ENCODE peak calls at places on chromosomes 11 and 22, in five cellular contexts. O is endothelial cell of umbilical vein, H is HepG2, R is DND-41, I is IMR-90. T is an unnamed sample.

GRCh38 chr11:108973402-108974119 is 308.7 kb downstream of the DDX10 start:
- DNase-seq in O (peak), H (no peak), R (no peak), I (peak), T (no peak)

GRCh38 chr11:697811-698311 is 2.2 kb downstream of the TMEM80 start:
- DNase-seq in O (no peak), H (no peak), R (no peak), I (peak), T (no peak)

GRCh38 chr11:9688716-9689511 is 25.0 kb downstream of the SWAP70 start:
- DNase-seq in O (peak), H (no peak), R (no peak), I (peak), T (no peak)

GRCh38 chr22:32991353-32992115 is 66.6 kb downstream of the SYN3 start:
- DNase-seq in O (no peak), H (no peak), R (no peak), I (no peak), T (no peak)

GRCh38 chr11:104694259-104695070 is 203.8 kb downstream of the CASP12 start:
- DNase-seq in O (peak), H (no peak), R (no peak), I (peak), T (no peak)

GRCh38 chr22:44620129-44620840 is 81.7 kb upstream of the PRR5 start:
- DNase-seq in O (peak), H (peak), R (peak), I (peak), T (no peak)

GRCh38 chr11:120904116-120904515 is 119.8 kb upstream of the TBCEL start:
- DNase-seq in O (no peak), H (no peak), R (no peak), I (no peak), T (no peak)

GRCh38 chr11:116835791-116836647 is 1.4 kb downstream of the APOA1 start:
- DNase-seq in O (peak), H (peak), R (peak), I (peak), T (peak)

GRCh38 chr22:50674606-50675552 is 2.3 kb downstream of the SHANK3 start:
- DNase-seq in O (no peak), H (peak), R (no peak), I (no peak), T (no peak)

GRCh38 chr11:250740-251299 is 14.0 kb downstream of the PSMD13 start:
- DNase-seq in O (peak), H (no peak), R (peak), I (peak), T (peak)

GRCh38 chr11:69057236-69057635 is 8.5 kb downstream of the TPCN2 start:
- DNase-seq in O (no peak), H (no peak), R (no peak), I (no peak), T (no peak)

GRCh38 chr22:39472570-39473556 is 16.1 kb downstream of the MGAT3 start:
- DNase-seq in O (no peak), H (no peak), R (no peak), I (no peak), T (peak)

GRCh38 chr11:72223615-72224586 is 666 bp upstream of the INPPL1 start:
- DNase-seq in O (peak), H (no peak), R (peak), I (peak), T (peak)

GRCh38 chr11:95585071-95585751 is 204.4 kb downstream of the FAM76B start:
- DNase-seq in O (no peak), H (no peak), R (no peak), I (peak), T (no peak)

GRCh38 chr22:32281092-32281491 is 25.9 kb upstream of the SLC5A4 start:
- DNase-seq in O (no peak), H (no peak), R (no peak), I (no peak), T (no peak)

GRCh38 chr11:110249066-110249465 is 47.3 kb downstream of the RDX start:
- DNase-seq in O (no peak), H (no peak), R (no peak), I (no peak), T (no peak)
- TF ChIP-seq CTCF in O (no peak), H (no peak), R (peak), I (peak), T (no peak)

DNA sequence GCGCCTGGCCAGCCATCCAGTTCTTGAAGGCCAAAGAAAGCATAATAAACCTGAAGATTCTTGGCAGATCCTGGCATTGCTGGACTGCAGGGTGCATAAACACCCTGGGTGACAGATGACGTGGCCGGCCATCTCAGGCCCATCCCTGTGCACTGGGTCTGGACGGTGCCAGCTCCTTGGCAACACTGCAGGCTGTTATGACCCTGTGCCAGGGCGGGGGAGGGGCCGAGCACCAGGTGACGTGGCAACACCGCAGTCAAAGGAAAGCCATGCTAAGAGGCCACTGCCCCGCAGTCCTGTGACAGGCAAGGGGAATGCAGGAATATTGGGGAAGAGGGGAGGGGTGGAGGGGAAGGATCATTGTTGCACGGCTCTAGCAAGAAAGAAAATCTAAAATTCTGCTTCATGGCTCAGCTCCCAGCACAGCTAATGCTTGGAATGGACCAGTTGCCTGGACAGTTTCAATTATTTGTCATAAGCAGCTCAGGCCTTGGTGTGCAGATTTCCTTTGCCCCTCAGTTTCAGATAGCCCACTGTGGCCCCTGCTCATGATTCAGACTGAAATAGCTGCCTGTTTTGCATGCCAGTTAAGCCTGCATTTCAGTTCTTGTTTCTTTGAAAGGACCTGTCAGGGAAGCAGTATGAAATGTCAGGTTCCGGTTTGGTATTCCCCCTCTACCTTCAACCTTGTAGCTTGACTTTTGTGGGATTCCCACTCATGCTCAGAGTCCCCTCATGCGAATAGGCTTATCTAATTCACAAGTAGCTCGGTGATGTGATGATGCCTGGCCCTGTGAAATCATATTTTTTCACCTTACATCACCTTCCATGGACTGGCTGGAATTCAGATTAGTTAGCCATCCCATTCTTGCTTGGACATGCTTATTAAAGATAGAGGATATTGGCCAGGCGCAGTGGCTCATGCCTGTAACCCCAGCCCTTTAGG is 29.7 kb upstream of the DDX6 start:
- DNase-seq in O (no peak), H (no peak), R (no peak), I (no peak), T (peak)
- H3K9ac ChIP-seq in O (no peak), H (no peak), R (no peak), I (no peak), T (peak)

GRCh38 chr22:27620367-27621154 is 181.0 kb downstream of the MN1 start:
- DNase-seq in O (no peak), H (no peak), R (no peak), I (no peak), T (no peak)
- TF ChIP-seq CTCF in O (no peak), H (no peak), R (no peak), I (no peak), T (no peak)

GRCh38 chr22:42719656-42720262 is 911 bp downstream of the A4GALT start:
- DNase-seq in O (no peak), H (no peak), R (no peak), I (no peak), T (no peak)
- H3K9ac ChIP-seq in O (peak), H (no peak), R (no peak), I (peak), T (peak)

DNA sequence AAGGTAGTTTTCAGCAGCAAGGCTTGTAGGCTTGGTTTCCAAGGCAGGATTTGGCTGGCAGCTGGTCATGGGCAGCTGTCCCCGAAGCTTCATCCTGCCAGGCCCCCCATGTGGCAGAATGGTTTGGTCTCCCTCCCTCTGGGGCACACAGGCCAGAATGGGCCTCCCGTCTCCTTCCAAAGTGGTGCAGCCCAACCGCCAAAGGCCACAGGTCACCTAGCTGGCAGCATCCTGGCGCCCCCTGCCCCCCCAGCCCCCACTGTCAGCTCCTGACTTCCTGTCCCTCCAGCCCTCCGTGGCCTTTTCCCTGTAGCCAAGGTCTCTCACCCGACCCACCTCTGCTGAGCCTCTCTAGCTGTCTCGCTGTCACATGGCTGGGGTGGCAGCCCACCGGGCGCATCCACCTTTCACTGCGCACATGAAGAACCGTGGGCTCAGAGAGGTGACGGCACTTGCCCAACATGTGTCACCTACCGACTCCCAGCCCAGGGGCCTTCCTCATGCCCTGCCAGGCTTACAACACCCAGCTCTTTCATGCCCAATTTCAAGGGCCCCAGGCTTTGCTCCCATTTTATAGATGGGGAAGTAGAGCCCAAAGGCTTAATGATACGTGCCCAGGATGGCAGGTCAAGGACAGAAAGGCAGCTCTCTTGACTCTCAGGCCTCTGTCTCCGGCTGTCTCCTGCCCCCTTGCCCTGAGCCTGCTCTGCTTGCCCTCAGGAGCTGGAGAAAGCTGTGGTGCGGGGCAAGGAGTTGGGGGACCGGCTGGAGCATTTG is 8.8 kb downstream of the CCDC88B start:
- DNase-seq in O (no peak), H (peak), R (no peak), I (no peak), T (no peak)
- TF ChIP-seq CTCF in O (no peak), H (no peak), R (no peak), I (no peak), T (no peak)

DNA sequence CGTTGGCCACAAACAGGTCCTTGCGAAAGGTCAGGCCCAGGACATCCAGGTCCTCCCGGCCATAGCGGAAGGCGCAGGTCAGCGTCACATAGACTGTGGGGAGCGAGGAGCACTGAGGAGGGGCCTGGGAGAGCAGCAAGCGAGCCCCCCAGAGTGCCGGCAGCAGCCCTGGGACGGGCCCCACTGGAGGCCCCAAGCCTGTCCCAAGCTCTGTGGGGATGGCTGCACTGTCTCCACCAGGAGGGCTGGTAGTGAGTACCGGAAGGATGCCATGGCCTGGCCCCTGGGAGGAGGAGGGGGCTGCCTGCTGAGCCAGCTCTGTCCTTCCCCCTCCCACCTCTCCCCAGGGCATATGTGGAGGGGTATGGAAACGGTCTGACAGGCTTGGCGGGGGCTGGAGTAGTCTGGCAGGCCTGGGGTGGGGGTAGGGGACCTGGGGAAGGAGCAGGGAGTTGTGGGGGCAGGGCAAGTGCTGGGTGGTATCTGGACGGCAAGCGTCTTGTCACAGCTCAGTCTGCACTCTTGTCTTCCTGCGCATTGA is 42.9 kb downstream of the TPBGL start:
- DNase-seq in O (no peak), H (no peak), R (no peak), I (no peak), T (no peak)
- H3K9ac ChIP-seq in O (no peak), H (no peak), R (no peak), I (no peak), T (no peak)

GRCh38 chr11:17890333-17890732 is 122.5 kb downstream of the SERGEF start:
- DNase-seq in O (no peak), H (no peak), R (no peak), I (no peak), T (no peak)
- TF ChIP-seq CTCF in O (no peak), H (no peak), R (no peak), I (no peak), T (no peak)

DNA sequence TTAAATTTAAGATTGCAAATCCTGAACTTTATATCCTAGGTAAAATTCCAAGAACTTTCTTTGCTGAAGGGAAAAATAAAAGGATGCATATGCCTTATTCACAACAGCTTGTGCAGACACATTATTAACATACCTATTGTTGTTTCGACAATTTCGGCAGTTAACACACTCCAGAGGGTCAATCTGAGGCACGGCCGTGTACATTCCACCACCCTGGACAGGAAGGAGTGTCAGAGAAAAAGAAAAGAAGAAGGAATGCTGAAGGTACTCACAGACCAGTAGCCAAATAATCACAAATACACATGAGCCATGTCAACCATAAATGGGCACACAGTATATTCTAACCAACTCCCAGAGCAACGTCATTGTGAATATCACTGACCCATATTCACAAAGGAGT is 32.3 kb downstream of the VSIG10L2 start:
- DNase-seq in O (no peak), H (no peak), R (no peak), I (no peak), T (no peak)
- H3K9ac ChIP-seq in O (no peak), H (no peak), R (no peak), I (no peak), T (no peak)

GRCh38 chr11:58070585-58070984 is 39.8 kb downstream of the OR6Q1 start:
- DNase-seq in O (no peak), H (peak), R (no peak), I (no peak), T (no peak)

GRCh38 chr11:58067685-58068084 is 36.9 kb downstream of the OR6Q1 start:
- DNase-seq in O (no peak), H (no peak), R (no peak), I (peak), T (no peak)

DNA sequence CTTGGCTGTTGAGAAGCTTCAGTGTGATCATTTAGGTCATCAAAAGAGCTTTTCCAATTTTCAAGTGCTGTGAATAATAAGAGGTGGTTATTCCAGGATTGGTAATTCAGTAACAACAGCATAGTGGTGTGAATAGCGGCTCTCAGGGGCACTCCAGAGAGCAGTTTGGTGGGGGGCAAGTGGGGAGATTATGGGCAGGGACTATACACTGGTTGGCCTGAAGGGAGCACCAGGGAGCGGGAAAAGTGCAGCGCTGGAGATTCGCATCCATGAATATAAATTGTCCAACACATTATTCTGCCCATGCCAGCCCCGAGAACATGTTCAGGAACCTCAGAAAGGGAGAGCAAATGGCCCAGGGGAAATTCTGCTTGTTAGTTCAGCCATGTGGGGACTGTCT is 37.9 kb downstream of the OR6Q1 start:
- DNase-seq in O (no peak), H (no peak), R (no peak), I (no peak), T (no peak)
- TF ChIP-seq CTCF in O (no peak), H (no peak), R (peak), I (no peak), T (no peak)

GRCh38 chr22:42357634-42358296 is 74.4 kb downstream of the NFAM1 start:
- DNase-seq in O (no peak), H (no peak), R (no peak), I (no peak), T (no peak)
- H3K9ac ChIP-seq in O (no peak), H (no peak), R (no peak), I (no peak), T (no peak)

T was measured in MM.1S.